ENCODE peak calls at places on chromosomes 4 and X, in six cellular contexts. Q is anterior cingulate cortex, H is islet precursor cell, T is GDM1, C is Right ventricle myocardium superior, Y is kidney tubule cell. W is an unnamed sample.

GRCh38 chr4:76663794-76664193 is 228.8 kb downstream of the SHROOM3 start:
- DNase-seq in H (no peak), Q (no peak), C (no peak), Y (peak; percentile 35), T (no peak), W (no peak)

GRCh38 chr4:172692701-172693100 is 475.9 kb upstream of the GALNT7 start:
- DNase-seq in H (no peak), C (no peak), T (no peak), Y (peak; percentile 59), Q (no peak), W (peak; percentile 1)

GRCh38 chrX:125628435-125628834 is 308.8 kb downstream of the TEX13C start:
- DNase-seq in Q (no peak), C (no peak), T (no peak), Y (no peak), H (no peak), W (no peak)

GRCh38 chr4:137956256-137956655 is 285.9 kb downstream of the SLC7A11 start:
- DNase-seq in T (no peak), Y (no peak), C (no peak), Q (no peak), H (no peak), W (peak; percentile 56)

GRCh38 chrX:125757794-125758564 is 408.1 kb downstream of the DCAF12L2 start:
- DNase-seq in T (no peak), H (no peak), Y (no peak), C (no peak), Q (no peak), W (no peak)

GRCh38 chr4:74100531-74100930 is 1.5 kb upstream of the CXCL2 start:
- DNase-seq in H (no peak), Y (no peak), T (no peak), Q (no peak), C (no peak), W (no peak)

GRCh38 chr4:13933163-13933562 is 305.6 kb upstream of the BOD1L1 start:
- DNase-seq in C (no peak), Q (no peak), Y (peak; percentile 77), H (no peak), T (no peak), W (no peak)

GRCh38 chrX:3820170-3820569 is 106.7 kb upstream of the PRKX start:
- DNase-seq in H (no peak), Q (no peak), T (no peak), C (no peak), Y (peak; percentile 73), W (peak; percentile 66)